ENCODE peak calls at places on chromosomes 4 and X, in five cellular contexts. T is AG04450, I is tibial artery, U is A549, Z is adrenal gland. K is an unnamed sample.

GRCh38 chr4:41866799-41867677 is 68.2 kb upstream of the TMEM33 start:
- DNase-seq in T (no peak), I (no peak), U (no peak), Z (no peak), K (no peak)

GRCh38 chrX:153831435-153832150 is 1.2 kb upstream of the PDZD4 start:
- DNase-seq in T (no peak), I (no peak), U (no peak), Z (no peak), K (no peak)

GRCh38 chrX:13452283-13452682 is 117.1 kb upstream of the EGFL6 start:
- DNase-seq in T (no peak), I (no peak), U (no peak), Z (no peak), K (no peak)

GRCh38 chrX:12080265-12080664 is 58.0 kb upstream of the FRMPD4 start:
- DNase-seq in T (peak), I (no peak), U (peak), Z (no peak), K (peak)

GRCh38 chr4:3703677-3704521 is 62.3 kb upstream of the ADRA2C start:
- DNase-seq in T (no peak), I (no peak), U (no peak), Z (no peak), K (no peak)

GRCh38 chr4:109820563-109820962 is 5.0 kb downstream of the GAR1 start:
- DNase-seq in T (no peak), I (no peak), U (no peak), Z (no peak), K (peak)

GRCh38 chr4:24799196-24799543 is 3.8 kb downstream of the SOD3 start:
- DNase-seq in T (no peak), I (no peak), U (no peak), Z (no peak), K (no peak)

GRCh38 chrX:24334473-24334872 is 20.6 kb upstream of the SUPT20HL2 start:
- DNase-seq in T (no peak), I (no peak), U (no peak), Z (no peak), K (no peak)

GRCh38 chr4:54322817-54323417 is 93.8 kb downstream of the PDGFRA start:
- DNase-seq in T (peak), I (peak), U (peak), Z (peak), K (peak)

GRCh38 chrX:119695535-119696050 is 2.6 kb upstream of the SEPTIN6 start:
- DNase-seq in T (no peak), I (no peak), U (no peak), Z (no peak), K (no peak)

GRCh38 chr4:78361621-78362120 is 189.9 kb upstream of the ANXA3 start:
- DNase-seq in T (no peak), I (no peak), U (no peak), Z (no peak), K (no peak)

GRCh38 chrX:39409246-39409917 is 608.1 kb downstream of the MID1IP1 start:
- DNase-seq in T (no peak), I (no peak), U (no peak), Z (no peak), K (no peak)

GRCh38 chr4:36737691-36738090 is 456.3 kb downstream of the DTHD1 start:
- DNase-seq in T (no peak), I (no peak), U (no peak), Z (no peak), K (no peak)

GRCh38 chrX:44784241-44784640 is 59.6 kb upstream of the DUSP21 start:
- DNase-seq in T (no peak), I (no peak), U (no peak), Z (no peak), K (no peak)

GRCh38 chrX:23478056-23478455 is 143.4 kb downstream of the PTCHD1 start:
- DNase-seq in T (no peak), I (no peak), U (no peak), Z (no peak), K (no peak)

GRCh38 chrX:47143894-47144625 is 442 bp downstream of the NDUFB11 start:
- DNase-seq in T (no peak), I (no peak), U (peak), Z (peak), K (no peak)

GRCh38 chr4:89152972-89153371 is 41.6 kb downstream of the TIGD2 start:
- DNase-seq in T (no peak), I (no peak), U (no peak), Z (no peak), K (no peak)

K was measured in AG09309.